ENCODE peak calls at places on chromosomes 7 and 10, in six cellular contexts. L, J, I, P, E and A are unnamed samples.

GRCh38 chr7:40350100-40350499 is 215.3 kb downstream of the SUGCT start:
- DNase-seq in I (no peak), E (no peak), L (no peak), J (no peak), P (no peak), A (no peak)

GRCh38 chr7:105773030-105773460 is 103.4 kb downstream of the ATXN7L1 start:
- DNase-seq in P (no peak), I (no peak), E (no peak), J (no peak), L (no peak), A (no peak)

GRCh38 chr10:78686444-78687060 is 382.2 kb upstream of the ZMIZ1 start:
- DNase-seq in J (no peak), L (peak; percentile 83), P (no peak), I (no peak), E (no peak), A (no peak)

GRCh38 chr10:43979551-43979950 is 330.9 kb upstream of the ZNF32 start:
- DNase-seq in E (no peak), P (no peak), I (no peak), L (peak; percentile 64), J (no peak), A (no peak)

GRCh38 chr10:24209421-24209770 is 458 bp downstream of the KIAA1217 start:
- DNase-seq in P (no peak), I (peak; percentile 73), L (no peak), E (peak; percentile 90), J (no peak), A (no peak)

GRCh38 chr7:129522088-129522970 is 20.0 kb downstream of the SMKR1 start:
- DNase-seq in E (peak; percentile 33), P (no peak), L (no peak), J (no peak), I (no peak), A (no peak)

GRCh38 chr7:1361016-1361755 is 98.1 kb downstream of the MICALL2 start:
- DNase-seq in L (no peak), I (no peak), E (no peak), P (no peak), J (no peak), A (no peak)

GRCh38 chr7:23467731-23468720 is 2.3 kb downstream of the IGF2BP3 start:
- DNase-seq in L (no peak), J (no peak), P (no peak), E (peak; percentile 65), I (peak; percentile 26), A (no peak)

GRCh38 chr7:157875230-157876179 is 538.7 kb downstream of the DNAJB6 start:
- DNase-seq in P (no peak), I (peak; percentile 57), J (peak; percentile 16), L (no peak), E (no peak), A (peak; percentile 19)

GRCh38 chr10:131961777-131962450 is 19.8 kb downstream of the BNIP3 start:
- DNase-seq in P (peak; percentile 20), J (no peak), E (no peak), L (no peak), I (no peak), A (peak; percentile 59)

GRCh38 chr10:112040696-112041095 is 142.9 kb downstream of the GPAM start:
- DNase-seq in I (no peak), E (no peak), L (no peak), P (no peak), J (no peak), A (no peak)